ENCODE peak calls at places on chromosomes 4 and X, in eight cellular contexts. T, O, F, R, Z, X, G and C are unnamed samples.
A peak's percentile ranks its signal among the peaks of the same experiment; 100 is the strongest.

GRCh38 chr4:54550415-54551171 is 107.2 kb upstream of the KIT start:
- DNase-seq in T (no peak), O (peak; percentile 36), F (no peak), R (no peak), Z (no peak), X (no peak), G (no peak), C (no peak)

GRCh38 chr4:90234916-90235547 is 107.8 kb downstream of the CCSER1 start:
- DNase-seq in T (peak; percentile 5), O (no peak), F (no peak), R (no peak), Z (no peak), X (no peak), G (no peak), C (no peak)

GRCh38 chr4:16037901-16038300 is 45.9 kb downstream of the PROM1 start:
- DNase-seq in T (no peak), O (no peak), F (no peak), R (no peak), Z (no peak), X (no peak), G (no peak), C (no peak)

GRCh38 chr4:153488006-153488718 is 22.0 kb downstream of the TMEM131L start:
- DNase-seq in T (peak; percentile 50), O (no peak), F (no peak), R (peak; percentile 94), Z (no peak), X (no peak), G (no peak), C (no peak)

GRCh38 chr4:84151574-84151973 is 347.5 kb downstream of the NKX6-1 start:
- DNase-seq in T (no peak), O (peak; percentile 4), F (no peak), R (no peak), Z (no peak), X (peak; percentile 2), G (no peak), C (no peak)

GRCh38 chrX:155094468-155095061 is 23.3 kb downstream of the BRCC3 start:
- DNase-seq in T (peak; percentile 27), O (peak; percentile 36), F (peak; percentile 31), R (no peak), Z (peak; percentile 20), X (no peak), G (no peak), C (no peak)

GRCh38 chr4:98609946-98610345 is 48.5 kb downstream of the TSPAN5 start:
- DNase-seq in T (no peak), O (no peak), F (no peak), R (no peak), Z (no peak), X (no peak), G (no peak), C (no peak)

GRCh38 chr4:110876866-110877265 is 254.0 kb upstream of the PITX2 start:
- DNase-seq in T (no peak), O (no peak), F (no peak), R (no peak), Z (no peak), X (no peak), G (no peak), C (no peak)

GRCh38 chrX:16970977-16971376 is 24.5 kb downstream of the REPS2 start:
- DNase-seq in T (no peak), O (no peak), F (no peak), R (no peak), Z (no peak), X (no peak), G (no peak), C (no peak)

GRCh38 chr4:109113511-109113910 is 188.9 kb downstream of the COL25A1 start:
- DNase-seq in T (no peak), O (no peak), F (no peak), R (no peak), Z (no peak), X (no peak), G (no peak), C (no peak)

GRCh38 chr4:37188100-37188499 is 56.4 kb upstream of the NWD2 start:
- DNase-seq in T (no peak), O (peak; percentile 78), F (peak; percentile 20), R (no peak), Z (peak; percentile 10), X (peak; percentile 2), G (peak; percentile 9), C (no peak)

GRCh38 chr4:38449506-38450174 is 214.4 kb upstream of the KLF3 start:
- DNase-seq in T (no peak), O (peak; percentile 39), F (no peak), R (no peak), Z (peak; percentile 51), X (no peak), G (no peak), C (no peak)

GRCh38 chr4:118325443-118325842 is 27.4 kb downstream of the PRSS12 start:
- DNase-seq in T (no peak), O (peak; percentile 26), F (no peak), R (no peak), Z (no peak), X (no peak), G (no peak), C (no peak)

GRCh38 chr4:179751669-179752068 is 2309.4 kb upstream of the AGA start:
- DNase-seq in T (no peak), O (no peak), F (no peak), R (no peak), Z (no peak), X (no peak), G (no peak), C (no peak)

GRCh38 chr4:140046573-140046972 is 107.4 kb downstream of the MAML3 start:
- DNase-seq in T (peak; percentile 16), O (peak; percentile 79), F (no peak), R (no peak), Z (no peak), X (no peak), G (no peak), C (no peak)

GRCh38 chrX:112731793-112732192 is 52.1 kb upstream of the LHFPL1 start:
- DNase-seq in T (no peak), O (peak; percentile 32), F (no peak), R (no peak), Z (no peak), X (no peak), G (no peak), C (no peak)

GRCh38 chr4:188722911-188723310 is 583.7 kb downstream of the TRIML1 start:
- DNase-seq in T (no peak), O (no peak), F (no peak), R (no peak), Z (no peak), X (no peak), G (no peak), C (no peak)

GRCh38 chr4:8403173-8403753 is 37.3 kb downstream of the ACOX3 start:
- DNase-seq in T (peak; percentile 80), O (peak; percentile 90), F (peak; percentile 85), R (no peak), Z (peak; percentile 48), X (peak; percentile 23), G (peak; percentile 33), C (no peak)
- TF ChIP-seq POLR2AphosphoS5 in T (no peak), O (no peak), F (no peak), R (no peak), Z (no peak), X (no peak), G (no peak), C (no peak)

GRCh38 chr4:67883902-67884301 is at the start of gene TMPRSS11D:
- DNase-seq in T (no peak), O (no peak), F (no peak), R (no peak), Z (no peak), X (no peak), G (no peak), C (no peak)

GRCh38 chr4:67883463-67883862 is 339 bp downstream of the TMPRSS11D start:
- DNase-seq in T (no peak), O (no peak), F (no peak), R (no peak), Z (no peak), X (no peak), G (no peak), C (no peak)

GRCh38 chr4:67886281-67886680 is 2.5 kb upstream of the TMPRSS11D start:
- DNase-seq in T (peak; percentile 91), O (no peak), F (no peak), R (no peak), Z (no peak), X (no peak), G (no peak), C (no peak)

GRCh38 chr4:67881226-67881625 is 2.6 kb downstream of the TMPRSS11D start:
- DNase-seq in T (no peak), O (no peak), F (no peak), R (no peak), Z (no peak), X (no peak), G (no peak), C (no peak)

GRCh38 chr4:67885727-67886126 is 1.9 kb upstream of the TMPRSS11D start:
- DNase-seq in T (peak; percentile 91), O (no peak), F (no peak), R (no peak), Z (no peak), X (peak; percentile 35), G (peak; percentile 23), C (no peak)
- H3K4me3 ChIP-seq in T (peak overlapping the region; percentile 40), O (no peak overlapping the region), F (no peak overlapping the region), R (no peak overlapping the region), Z (no peak overlapping the region), X (no peak overlapping the region), G (no peak overlapping the region), C (no peak overlapping the region)

GRCh38 chrX:25017667-25018247 is 2.0 kb upstream of the ARX start:
- DNase-seq in T (no peak), O (no peak), F (no peak), R (no peak), Z (no peak), X (no peak), G (no peak), C (no peak)
- TF ChIP-seq EZH2 in T (no peak), O (peak; percentile 55), F (no peak), R (no peak), Z (no peak), X (no peak), G (peak; percentile 71), C (no peak)

DNA sequence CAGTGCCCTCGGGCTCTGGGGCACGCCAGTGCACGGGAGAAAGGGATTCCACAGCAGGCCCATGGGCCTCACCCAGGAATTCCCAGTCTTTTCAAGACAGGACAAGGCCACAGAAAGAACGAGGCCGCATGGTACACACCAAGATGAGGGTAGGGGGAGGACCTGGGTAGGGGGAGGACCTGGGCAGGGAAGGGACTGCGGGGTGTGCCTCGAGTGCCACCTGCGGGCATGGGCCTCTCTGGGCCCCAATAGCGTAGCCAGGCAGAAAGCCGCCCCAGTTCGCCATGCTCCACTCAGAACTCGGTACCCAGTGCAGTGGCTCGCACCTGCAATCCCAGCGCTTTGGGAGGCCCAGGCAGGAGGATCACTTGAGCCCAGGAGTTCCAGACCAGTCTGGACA is 14.0 kb upstream of the DUSP9 start:
- DNase-seq in T (no peak), O (no peak), F (no peak), R (no peak), Z (no peak), X (no peak), G (no peak), C (no peak)
- TF ChIP-seq POLR2AphosphoS5 in T (no peak), O (no peak), F (no peak), R (no peak), Z (no peak), X (no peak), G (no peak), C (no peak)